ENCODE peak calls at places on chromosomes 1 and 21, in eight cellular contexts. K, L, V, Z, W, M, R and N are unnamed samples. For H3K4me1, the result is how much of the 10 kb centered on the place peaks cover.

GRCh38 chr1:225318706-225319575 is 108.9 kb downstream of the LBR start:
- DNase-seq in V (peak), Z (peak), L (peak), R (peak), W (peak), K (peak), M (peak), N (peak)

GRCh38 chr1:232793944-232794343 is 11.3 kb upstream of the MAP10 start:
- DNase-seq in K (peak), M (no peak), R (peak), V (peak), W (peak), Z (peak), L (no peak), N (peak)

GRCh38 chr1:50717327-50717726 is 242.7 kb downstream of the FAF1 start:
- DNase-seq in R (no peak), Z (no peak), V (no peak), K (no peak), L (no peak), M (no peak), W (no peak), N (no peak)

GRCh38 chr1:14815175-14815882 is 216.8 kb downstream of the KAZN start:
- DNase-seq in L (no peak), M (no peak), R (no peak), Z (no peak), K (peak), V (peak), W (no peak), N (no peak)

GRCh38 chr1:9861371-9861770 is 37.6 kb upstream of the CLSTN1 start:
- DNase-seq in V (no peak), L (no peak), Z (no peak), W (no peak), K (no peak), R (no peak), M (peak), N (no peak)

GRCh38 chr1:3054474-3054873 is 14.5 kb upstream of the PRDM16 start:
- DNase-seq in K (no peak), M (no peak), R (no peak), V (no peak), W (no peak), Z (no peak), L (no peak), N (no peak)

GRCh38 chr21:21232320-21232719 is 234.1 kb downstream of the NCAM2 start:
- DNase-seq in K (no peak), V (peak), M (peak), Z (peak), W (no peak), R (no peak), L (no peak), N (peak)

GRCh38 chr1:47986741-47987140 is 10.4 kb downstream of the TRABD2B start:
- DNase-seq in L (no peak), V (peak), K (peak), W (no peak), M (peak), Z (no peak), R (no peak), N (peak)

GRCh38 chr1:23964235-23964668 is 4.6 kb downstream of the PNRC2 start:
- DNase-seq in K (no peak), R (no peak), Z (peak), M (no peak), W (no peak), L (no peak), V (no peak), N (no peak)

GRCh38 chr1:235270625-235271024 is 57.4 kb downstream of the ARID4B start:
- DNase-seq in L (no peak), W (no peak), V (peak), Z (peak), R (peak), K (peak), M (peak), N (peak)

GRCh38 chr21:33659550-33659949 is 17.2 kb downstream of the ITSN1 start:
- DNase-seq in Z (no peak), R (no peak), L (no peak), V (no peak), W (no peak), M (no peak), K (no peak), N (no peak)

GRCh38 chr1:236144446-236145150 is 2.3 kb downstream of the GPR137B start:
- DNase-seq in K (no peak), L (no peak), V (no peak), W (no peak), Z (no peak), M (no peak), R (no peak), N (no peak)

GRCh38 chr1:212470059-212470458 is 37.3 kb downstream of the NENF start:
- DNase-seq in R (peak), W (peak), K (peak), L (no peak), Z (no peak), M (no peak), V (peak), N (peak)

GRCh38 chr1:193114485-193115095 is 7.2 kb upstream of the CDC73 start:
- DNase-seq in K (no peak), W (no peak), M (no peak), V (no peak), R (no peak), L (no peak), Z (no peak), N (no peak)

GRCh38 chr1:228090613-228091081 is 8.1 kb downstream of the ARF1 start:
- DNase-seq in L (no peak), W (no peak), M (no peak), V (peak), Z (peak), R (no peak), K (no peak), N (no peak)

GRCh38 chr1:151680812-151681211 is 35.8 kb downstream of the CELF3 start:
- DNase-seq in W (peak), K (peak), Z (peak), V (peak), M (no peak), R (peak), L (no peak), N (peak)

GRCh38 chr1:150863765-150864164 is 12.6 kb downstream of the ARNT start:
- DNase-seq in M (no peak), R (no peak), L (no peak), V (no peak), W (no peak), Z (no peak), K (no peak), N (no peak)

GRCh38 chr1:119729044-119729443 is 17.3 kb downstream of the PHGDH start:
- DNase-seq in L (no peak), Z (no peak), K (no peak), M (no peak), R (no peak), W (no peak), V (no peak), N (no peak)

GRCh38 chr1:68329096-68329835 is 96.9 kb upstream of the WLS start:
- DNase-seq in V (peak), L (no peak), R (no peak), M (no peak), Z (no peak), W (no peak), K (no peak), N (no peak)

GRCh38 chr1:238485062-238485905 is 594.6 kb upstream of the ZP4 start:
- DNase-seq in Z (no peak), R (peak), W (no peak), V (peak), L (no peak), M (peak), K (peak), N (no peak)

GRCh38 chr1:236502972-236503639 is 20.7 kb upstream of the LGALS8 start:
- DNase-seq in R (peak), M (peak), V (peak), W (peak), K (peak), L (no peak), Z (no peak), N (peak)

GRCh38 chr21:44628707-44629391 is 2.0 kb downstream of the KRTAP10-9 start:
- DNase-seq in R (no peak), Z (no peak), W (no peak), V (no peak), K (no peak), L (no peak), M (no peak), N (no peak)

GRCh38 chr21:46079357-46080170 is 18.3 kb upstream of the COL6A2 start:
- DNase-seq in W (no peak), V (peak), L (no peak), K (peak), R (no peak), Z (no peak), M (no peak), N (peak)

GRCh38 chr1:65339866-65340483 is 30.6 kb downstream of the DNAJC6 start:
- DNase-seq in V (peak), W (no peak), Z (no peak), K (peak), M (no peak), L (no peak), R (peak), N (no peak)

GRCh38 chr1:223216482-223217205 is 73.6 kb upstream of the TLR5 start:
- DNase-seq in L (no peak), Z (no peak), M (no peak), W (no peak), V (no peak), K (no peak), R (no peak), N (no peak)

GRCh38 chr1:110879758-110880606 is 7.0 kb downstream of the CD53 start:
- DNase-seq in K (no peak), W (no peak), L (peak), R (peak), Z (no peak), V (no peak), M (no peak), N (no peak)

DNA sequence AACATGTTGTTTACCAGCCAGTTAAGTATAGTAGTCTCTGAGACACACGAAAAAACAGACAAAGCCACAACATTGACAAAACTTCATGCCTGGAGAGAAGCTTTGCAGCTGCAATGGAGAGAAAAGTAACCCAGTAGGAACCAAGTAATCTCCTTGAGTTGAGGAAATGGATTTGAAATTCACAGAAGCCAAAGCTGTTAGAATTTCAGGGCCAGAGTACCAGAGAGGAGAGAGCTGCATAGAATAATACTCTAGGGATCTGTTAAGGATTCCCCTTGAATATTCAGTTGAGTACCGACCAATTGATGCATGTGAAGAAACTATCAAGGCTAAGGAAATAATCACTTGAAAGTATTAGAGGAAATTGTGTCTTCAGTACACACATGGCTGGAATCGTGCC is 323.9 kb upstream of the NEGR1 start:
- DNase-seq in W (no peak), R (no peak), Z (no peak), M (peak), L (no peak), V (no peak), K (no peak), N (peak)
- TF ChIP-seq CTCF in W (no peak), R (no peak), Z (no peak), M (no peak), L (no peak), V (no peak), K (no peak), N (no peak)

DNA sequence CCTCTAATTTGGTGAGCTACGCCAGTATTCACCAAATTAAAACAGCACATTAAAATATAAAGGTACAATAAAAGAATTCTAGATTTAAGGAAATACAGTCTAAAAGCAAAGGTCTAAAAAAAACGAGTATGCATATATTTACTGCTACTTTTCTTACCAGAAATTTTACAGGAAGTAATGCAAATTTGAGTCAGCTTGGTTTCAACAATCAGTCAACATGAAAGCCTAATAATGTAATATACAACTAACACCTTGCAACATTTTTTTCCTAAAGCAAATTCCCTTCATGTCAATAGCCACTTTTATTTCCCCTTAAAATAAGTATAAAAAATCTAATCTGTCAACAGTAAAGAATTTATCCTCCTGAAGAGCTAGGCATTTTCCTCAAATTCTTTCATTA is 11.9 kb downstream of the PTP4A2 start:
- DNase-seq in V (no peak), R (no peak), Z (no peak), K (no peak), M (no peak), L (no peak), W (no peak), N (no peak)
- H3K4me1 ChIP-seq in V (under half), R (under half), Z (under half), K (under half), M (under half), L (under half), W (half or more), N (under half)

GRCh38 chr1:179591253-179591591 is 410 bp upstream of the TDRD5 start:
- DNase-seq in Z (no peak), K (no peak), V (no peak), L (no peak), W (no peak), M (no peak), R (no peak), N (no peak)
- TF ChIP-seq EZH2 in Z (no peak), K (no peak), V (no peak), L (no peak), W (no peak), M (no peak), R (no peak), N (no peak)

GRCh38 chr1:117366281-117366981 is 818 bp upstream of the MAN1A2 start:
- DNase-seq in K (peak), M (peak), Z (peak), W (no peak), L (no peak), V (peak), R (peak), N (peak)
- TF ChIP-seq CTCF in K (no peak), M (no peak), Z (no peak), W (no peak), L (no peak), V (no peak), R (no peak), N (no peak)